ENCODE peak calls at places on chromosome 4, in seven cellular contexts. F, Q, Z, L, K, A and M are unnamed samples.

GRCh38 chr4:86451560-86452322 is 91.9 kb upstream of the MAPK10 start:
- DNase-seq in F (no peak), Q (peak), Z (no peak), L (no peak), K (peak), A (no peak), M (no peak)

GRCh38 chr4:157128395-157128794 is 52.4 kb downstream of the GLRB start:
- DNase-seq in F (no peak), Q (peak), Z (peak), L (no peak), K (peak), A (no peak), M (no peak)

GRCh38 chr4:62709618-62710252 is 1509.6 kb downstream of the ADGRL3 start:
- DNase-seq in F (no peak), Q (peak), Z (no peak), L (no peak), K (peak), A (peak), M (no peak)

GRCh38 chr4:33650036-33650435 is 2594.3 kb downstream of the ARAP2 start:
- DNase-seq in F (no peak), Q (no peak), Z (no peak), L (no peak), K (no peak), A (no peak), M (no peak)

GRCh38 chr4:114807357-114807756 is 208.8 kb downstream of the UGT8 start:
- DNase-seq in F (no peak), Q (no peak), Z (no peak), L (no peak), K (no peak), A (no peak), M (no peak)

GRCh38 chr4:14856927-14857220 is 145.4 kb upstream of the CPEB2 start:
- DNase-seq in F (no peak), Q (no peak), Z (no peak), L (no peak), K (no peak), A (no peak), M (no peak)

GRCh38 chr4:7867191-7867590 is 72.5 kb downstream of the AFAP1 start:
- DNase-seq in F (no peak), Q (no peak), Z (no peak), L (no peak), K (no peak), A (no peak), M (no peak)

GRCh38 chr4:3515646-3516045 is 16.6 kb downstream of the LRPAP1 start:
- DNase-seq in F (no peak), Q (no peak), Z (no peak), L (no peak), K (no peak), A (no peak), M (no peak)

GRCh38 chr4:146520894-146521542 is 722 bp downstream of the SLC10A7 start:
- DNase-seq in F (peak), Q (peak), Z (no peak), L (no peak), K (peak), A (peak), M (peak)

GRCh38 chr4:36081185-36081584 is 163.1 kb downstream of the ARAP2 start:
- DNase-seq in F (no peak), Q (no peak), Z (no peak), L (no peak), K (no peak), A (no peak), M (no peak)

GRCh38 chr4:84535901-84536300 is 36.8 kb upstream of the NKX6-1 start:
- DNase-seq in F (no peak), Q (no peak), Z (no peak), L (no peak), K (no peak), A (no peak), M (no peak)

GRCh38 chr4:106676173-106676921 is 307.8 kb upstream of the GIMD1 start:
- DNase-seq in F (no peak), Q (no peak), Z (no peak), L (no peak), K (no peak), A (no peak), M (no peak)

GRCh38 chr4:26105815-26106699 is 192.0 kb downstream of the SMIM20 start:
- DNase-seq in F (no peak), Q (no peak), Z (no peak), L (no peak), K (no peak), A (no peak), M (no peak)

GRCh38 chr4:95415346-95415771 is 133.4 kb downstream of the UNC5C start:
- DNase-seq in F (no peak), Q (peak), Z (no peak), L (no peak), K (no peak), A (no peak), M (no peak)

GRCh38 chr4:116537828-116538227 is 547.5 kb downstream of the TRAM1L1 start:
- DNase-seq in F (no peak), Q (no peak), Z (no peak), L (no peak), K (no peak), A (no peak), M (no peak)

GRCh38 chr4:85555210-85555609 is 80.3 kb downstream of the ARHGAP24 start:
- DNase-seq in F (no peak), Q (no peak), Z (no peak), L (no peak), K (no peak), A (no peak), M (no peak)

GRCh38 chr4:40587826-40588225 is 41.8 kb downstream of the RBM47 start:
- DNase-seq in F (no peak), Q (no peak), Z (no peak), L (no peak), K (no peak), A (no peak), M (peak)

GRCh38 chr4:8191136-8191747 is 7.8 kb upstream of the SH3TC1 start:
- DNase-seq in F (peak), Q (no peak), Z (peak), L (no peak), K (no peak), A (peak), M (peak)

GRCh38 chr4:182206916-182207315 is 36.3 kb upstream of the TENM3 start:
- DNase-seq in F (no peak), Q (no peak), Z (no peak), L (no peak), K (no peak), A (no peak), M (no peak)

GRCh38 chr4:98446499-98447375 is 185.6 kb downstream of the RAP1GDS1 start:
- DNase-seq in F (peak), Q (no peak), Z (no peak), L (no peak), K (no peak), A (no peak), M (peak)

GRCh38 chr4:133596459-133596858 is 447.4 kb downstream of the PCDH10 start:
- DNase-seq in F (no peak), Q (no peak), Z (no peak), L (peak), K (no peak), A (no peak), M (no peak)
- TF ChIP-seq EP300 in F (no peak), Q (no peak), Z (no peak), L (no peak), K (no peak), A (no peak), M (no peak)

DNA sequence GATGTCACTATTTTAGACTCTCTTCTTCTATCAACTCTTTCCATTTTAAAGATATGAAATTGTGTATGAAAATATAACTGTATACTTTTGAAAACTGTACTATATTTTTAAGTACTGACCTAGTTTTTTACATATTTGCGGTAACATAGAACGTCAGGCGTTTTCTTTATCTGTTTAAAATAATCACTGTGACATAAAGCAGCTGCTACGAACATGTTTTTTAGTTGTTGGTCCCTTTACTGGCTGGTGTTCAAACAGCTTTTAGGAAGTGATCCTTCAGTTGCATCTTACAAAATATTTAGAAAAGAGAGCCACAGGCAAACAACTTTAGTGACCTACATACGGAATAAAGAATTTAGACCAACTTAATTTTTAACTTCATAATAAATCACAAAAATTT is 73.1 kb downstream of the METTL14 start:
- DNase-seq in F (no peak), Q (no peak), Z (no peak), L (no peak), K (no peak), A (no peak), M (no peak)
- TF ChIP-seq EP300 in F (no peak), Q (no peak), Z (no peak), L (no peak), K (peak), A (no peak), M (no peak)

GRCh38 chr4:6050551-6050950 is 32.3 kb upstream of the C4orf50 start:
- DNase-seq in F (no peak), Q (no peak), Z (no peak), L (no peak), K (no peak), A (no peak), M (no peak)
- TF ChIP-seq EP300 in F (no peak), Q (no peak), Z (no peak), L (no peak), K (no peak), A (no peak), M (no peak)

DNA sequence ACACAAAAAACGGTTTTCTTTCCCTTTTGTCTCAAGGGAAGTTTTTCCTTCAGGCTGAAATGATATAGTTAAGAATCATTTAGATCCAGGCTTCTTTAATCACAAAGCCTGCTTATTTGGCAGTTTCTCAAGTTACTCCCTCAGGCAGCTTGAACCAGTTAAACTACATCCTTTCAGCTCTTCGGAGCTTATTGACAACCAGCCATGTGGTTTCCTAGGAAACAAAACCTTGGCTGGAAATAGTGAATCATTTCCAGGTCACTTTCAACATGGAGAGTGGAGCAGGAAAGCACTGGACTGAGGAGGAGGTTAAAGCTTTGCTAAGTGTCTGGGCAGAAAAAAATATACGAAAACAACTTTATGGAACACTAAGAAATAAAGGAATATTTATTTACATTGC is 23.0 kb upstream of the AASDH start:
- DNase-seq in F (peak), Q (peak), Z (no peak), L (no peak), K (peak), A (peak), M (peak)
- TF ChIP-seq EP300 in F (no peak), Q (no peak), Z (no peak), L (no peak), K (no peak), A (no peak), M (no peak)